ENCODE peak calls at places on chromosomes 12 and 14, in four cellular contexts. One of them, this sample, is unnamed. For H3K4me1, the result is how much of the 10 kb centered on the place peaks cover.

GRCh38 chr14:94171208-94171607 is 2.9 kb upstream of the PPP4R4 start:
- DNase-seq in mammary epithelial cell: peak
- DNase-seq in mesendoderm: no peak
- DNase-seq in adipocyte: peak
- DNase-seq in this sample: no peak

GRCh38 chr14:99670361-99671229 is 13.5 kb upstream of the CYP46A1 start:
- DNase-seq in mammary epithelial cell: no peak
- DNase-seq in adipocyte: peak
- DNase-seq in mesendoderm: no peak
- DNase-seq in this sample: no peak

GRCh38 chr12:45040977-45041376 is 9.9 kb downstream of the DBX2 start:
- DNase-seq in mammary epithelial cell: no peak
- DNase-seq in adipocyte: no peak
- DNase-seq in mesendoderm: no peak
- DNase-seq in this sample: no peak

GRCh38 chr12:92827836-92828431 is 101.2 kb downstream of the EEA1 start:
- DNase-seq in mammary epithelial cell: peak
- DNase-seq in adipocyte: peak
- DNase-seq in mesendoderm: peak
- DNase-seq in this sample: peak

GRCh38 chr12:49671051-49671765 is 36.0 kb downstream of the FMNL3 start:
- DNase-seq in mesendoderm: no peak
- DNase-seq in adipocyte: no peak
- DNase-seq in mammary epithelial cell: no peak
- DNase-seq in this sample: no peak

GRCh38 chr12:78887008-78887407 is 22.4 kb downstream of the SYT1 start:
- DNase-seq in mesendoderm: peak
- DNase-seq in mammary epithelial cell: peak
- DNase-seq in adipocyte: peak
- DNase-seq in this sample: peak

GRCh38 chr12:107375231-107375630 is 281.9 kb upstream of the CRY1 start:
- DNase-seq in adipocyte: no peak
- DNase-seq in mammary epithelial cell: no peak
- DNase-seq in mesendoderm: no peak
- DNase-seq in this sample: no peak

GRCh38 chr12:132224484-132224883 is 80.2 kb downstream of the NOC4L start:
- DNase-seq in mammary epithelial cell: no peak
- DNase-seq in mesendoderm: no peak
- DNase-seq in adipocyte: no peak
- DNase-seq in this sample: no peak

GRCh38 chr12:1655225-1655788 is 26.3 kb downstream of the WNT5B start:
- DNase-seq in mammary epithelial cell: no peak
- DNase-seq in adipocyte: no peak
- DNase-seq in mesendoderm: no peak
- DNase-seq in this sample: peak

GRCh38 chr12:108310489-108310888 is 28.6 kb downstream of the CMKLR1 start:
- DNase-seq in adipocyte: peak
- DNase-seq in mesendoderm: peak
- DNase-seq in mammary epithelial cell: no peak
- DNase-seq in this sample: no peak

GRCh38 chr12:110278137-110278536 is 2.9 kb upstream of the ATP2A2 start:
- DNase-seq in mesendoderm: no peak
- DNase-seq in mammary epithelial cell: no peak
- DNase-seq in adipocyte: no peak
- DNase-seq in this sample: no peak

GRCh38 chr12:90233168-90234100 is 524.8 kb upstream of the ATP2B1 start:
- DNase-seq in mammary epithelial cell: no peak
- DNase-seq in adipocyte: peak
- DNase-seq in mesendoderm: no peak
- DNase-seq in this sample: no peak

GRCh38 chr12:122035292-122035691 is 13.6 kb downstream of the BCL7A start:
- DNase-seq in mammary epithelial cell: peak
- DNase-seq in mesendoderm: no peak
- DNase-seq in adipocyte: no peak
- DNase-seq in this sample: no peak

GRCh38 chr14:80629606-80630005 is 311.9 kb downstream of the CEP128 start:
- DNase-seq in mesendoderm: no peak
- DNase-seq in adipocyte: peak
- DNase-seq in mammary epithelial cell: peak
- DNase-seq in this sample: no peak

GRCh38 chr12:104249017-104249416 is 33.4 kb downstream of the TXNRD1 start:
- DNase-seq in mammary epithelial cell: no peak
- DNase-seq in adipocyte: no peak
- DNase-seq in mesendoderm: no peak
- DNase-seq in this sample: no peak

GRCh38 chr12:104250366-104251125 is 35.0 kb downstream of the TXNRD1 start:
- DNase-seq in mammary epithelial cell: peak
- DNase-seq in adipocyte: no peak
- DNase-seq in mesendoderm: no peak
- DNase-seq in this sample: no peak

GRCh38 chr12:104248444-104248843 is 32.9 kb downstream of the TXNRD1 start:
- DNase-seq in mesendoderm: peak
- DNase-seq in adipocyte: no peak
- DNase-seq in mammary epithelial cell: no peak
- DNase-seq in this sample: peak

GRCh38 chr12:104243971-104244370 is 28.4 kb downstream of the TXNRD1 start:
- DNase-seq in mammary epithelial cell: no peak
- DNase-seq in adipocyte: no peak
- DNase-seq in mesendoderm: no peak
- DNase-seq in this sample: no peak

GRCh38 chr12:104249898-104250297 is 34.3 kb downstream of the TXNRD1 start:
- DNase-seq in mesendoderm: no peak
- DNase-seq in mammary epithelial cell: no peak
- DNase-seq in adipocyte: no peak
- DNase-seq in this sample: no peak
- H3K4me1 ChIP-seq in mesendoderm: under half
- H3K4me1 ChIP-seq in mammary epithelial cell: under half
- H3K4me1 ChIP-seq in adipocyte: under half
- H3K4me1 ChIP-seq in this sample: under half

GRCh38 chr14:92108345-92109254 is 2.2 kb upstream of the ATXN3 start:
- DNase-seq in adipocyte: no peak
- DNase-seq in mammary epithelial cell: no peak
- DNase-seq in mesendoderm: peak
- DNase-seq in this sample: peak
- H3K4me3 ChIP-seq in adipocyte: no peak
- H3K4me3 ChIP-seq in mammary epithelial cell: no peak
- H3K4me3 ChIP-seq in mesendoderm: no peak
- H3K4me3 ChIP-seq in this sample: no peak

GRCh38 chr12:12892670-12893290 is 1.4 kb downstream of the GPRC5A start:
- DNase-seq in mesendoderm: peak
- DNase-seq in adipocyte: no peak
- DNase-seq in mammary epithelial cell: no peak
- DNase-seq in this sample: peak

GRCh38 chr12:12890492-12890814 is 909 bp upstream of the GPRC5A start:
- DNase-seq in mesendoderm: no peak
- DNase-seq in mammary epithelial cell: no peak
- DNase-seq in adipocyte: no peak
- DNase-seq in this sample: no peak

GRCh38 chr12:12889701-12890100 is 1.7 kb upstream of the GPRC5A start:
- DNase-seq in mammary epithelial cell: no peak
- DNase-seq in mesendoderm: no peak
- DNase-seq in adipocyte: no peak
- DNase-seq in this sample: no peak

GRCh38 chr12:12891646-12892355 is 439 bp downstream of the GPRC5A start:
- DNase-seq in mammary epithelial cell: no peak
- DNase-seq in adipocyte: no peak
- DNase-seq in mesendoderm: no peak
- DNase-seq in this sample: no peak

DNA sequence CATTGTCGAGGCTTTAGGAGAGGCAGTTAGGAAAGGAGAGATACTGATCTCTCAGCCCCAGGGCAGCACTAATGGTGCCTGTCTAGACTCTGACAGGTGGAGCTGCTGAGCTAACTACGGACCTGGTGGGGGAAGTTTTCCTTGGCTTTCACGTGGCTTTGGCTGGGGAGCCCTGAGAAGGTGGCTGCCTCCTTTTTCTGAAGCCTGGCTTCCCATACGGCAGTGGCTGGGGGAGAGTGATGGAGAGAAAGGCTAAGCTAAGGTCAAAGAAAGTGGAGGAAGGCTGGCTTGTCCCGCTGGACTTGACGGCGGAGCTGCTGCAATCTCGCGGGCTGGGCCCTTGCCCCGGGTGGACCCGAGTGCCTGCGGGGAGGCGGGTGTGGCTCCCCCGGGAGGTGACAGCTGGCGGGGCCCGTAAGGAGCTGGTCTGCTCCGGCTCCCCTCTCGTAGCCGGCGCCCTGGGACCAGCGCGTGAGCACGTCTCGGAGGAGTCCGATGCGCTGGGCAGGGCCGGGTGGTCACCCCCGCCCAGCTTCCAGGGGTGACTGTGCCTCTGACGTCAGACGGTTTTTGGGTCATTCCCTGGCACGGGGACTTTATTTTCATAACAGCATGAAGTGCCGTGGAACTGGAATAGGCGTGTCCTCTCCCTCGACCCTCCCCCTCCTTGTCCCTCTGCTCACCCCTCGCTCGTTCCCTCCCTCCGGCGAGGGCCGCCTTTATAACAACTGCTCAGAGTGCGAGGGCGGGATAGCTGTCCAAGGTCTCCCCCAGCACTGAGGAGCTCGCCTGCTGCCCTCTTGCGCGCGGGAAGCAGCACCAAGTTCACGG is at the start of gene GPRC5A:
- DNase-seq in mammary epithelial cell: peak
- DNase-seq in mesendoderm: peak
- DNase-seq in adipocyte: peak
- DNase-seq in this sample: peak
- H3K9ac ChIP-seq in mammary epithelial cell: peak
- H3K9ac ChIP-seq in mesendoderm: peak
- H3K9ac ChIP-seq in adipocyte: peak
- H3K9ac ChIP-seq in this sample: no peak

DNA sequence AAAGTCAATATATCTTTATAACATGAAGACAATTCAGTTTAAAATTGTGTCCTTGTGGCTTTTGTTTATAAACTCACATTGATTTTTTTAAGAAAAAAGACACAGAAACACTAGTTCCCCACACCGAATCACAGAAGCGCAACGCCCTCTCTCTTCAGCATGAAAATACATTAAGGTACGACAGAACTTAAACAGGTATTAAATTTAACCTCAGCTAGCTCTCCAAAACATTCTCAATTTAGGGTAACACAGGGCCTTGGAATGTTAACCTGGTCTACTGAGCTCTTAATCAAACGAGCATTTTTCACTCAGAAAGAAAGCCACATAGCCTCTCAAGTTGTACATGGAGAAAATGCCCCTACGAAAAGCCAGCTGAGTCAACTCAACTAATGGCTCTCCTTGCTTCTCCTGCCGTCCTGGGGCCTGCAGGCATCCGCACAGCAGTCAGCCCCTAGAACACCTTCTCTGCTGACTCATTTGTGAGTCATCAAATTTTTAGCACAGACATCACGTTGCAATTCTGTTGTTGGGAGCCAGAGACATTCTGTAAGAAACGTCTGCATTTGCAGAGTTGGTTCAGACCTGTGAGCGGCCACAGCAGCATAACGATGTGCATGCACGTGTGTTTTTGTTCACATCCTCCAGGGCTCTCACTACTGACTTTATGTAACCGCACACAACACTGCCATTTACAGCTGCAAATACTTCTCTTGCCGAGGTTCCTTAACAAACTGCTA is 141.6 kb downstream of the ITPR2 start:
- DNase-seq in mesendoderm: peak
- DNase-seq in adipocyte: peak
- DNase-seq in mammary epithelial cell: peak
- DNase-seq in this sample: peak
- H3K4me1 ChIP-seq in mesendoderm: under half
- H3K4me1 ChIP-seq in adipocyte: under half
- H3K4me1 ChIP-seq in mammary epithelial cell: under half
- H3K4me1 ChIP-seq in this sample: under half

DNA sequence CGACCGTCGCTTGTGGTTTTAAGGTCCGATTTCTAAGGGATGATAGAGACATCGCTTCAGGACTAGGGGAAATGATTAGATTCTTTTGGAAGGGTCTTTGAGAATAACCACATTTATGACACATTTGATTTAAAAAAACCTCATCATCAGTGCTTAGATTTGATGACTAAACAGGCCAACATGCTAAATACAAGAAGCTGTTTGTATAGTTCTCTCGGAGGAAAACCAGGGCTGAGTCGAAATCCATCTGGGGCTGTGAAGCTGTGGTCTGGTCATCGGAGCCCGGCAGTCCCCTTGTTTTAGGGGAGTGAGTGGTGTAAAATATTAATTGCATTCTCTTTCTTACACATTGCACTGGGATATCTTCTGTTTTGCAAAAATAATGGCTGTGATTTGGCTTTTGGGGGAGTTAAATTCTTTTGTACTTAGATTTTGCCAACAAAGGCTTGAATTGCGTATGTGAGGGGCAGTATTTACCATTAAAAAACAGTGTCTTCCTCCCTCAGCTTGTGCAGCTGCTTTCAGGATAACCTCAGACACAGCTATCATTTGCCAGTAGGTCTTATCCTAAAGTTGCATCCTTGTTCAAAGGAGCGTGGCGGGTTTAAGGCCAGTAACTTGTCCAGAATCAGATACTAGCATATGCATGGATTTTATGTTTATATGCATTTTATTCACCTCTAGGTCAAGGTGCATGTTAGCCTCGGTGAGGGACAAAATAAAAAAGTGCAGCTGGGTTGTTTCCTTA is 598 bp downstream of the GNG2 start:
- DNase-seq in adipocyte: peak
- DNase-seq in mammary epithelial cell: no peak
- DNase-seq in mesendoderm: peak
- DNase-seq in this sample: no peak
- H3K4me3 ChIP-seq in adipocyte: peak
- H3K4me3 ChIP-seq in mammary epithelial cell: peak
- H3K4me3 ChIP-seq in mesendoderm: peak
- H3K4me3 ChIP-seq in this sample: peak

This sample was measured in endodermal cell.